ENCODE peak calls at places on chromosomes 13 and 19, in six cellular contexts. U is PC-3, B is osteocyte, J is Peyer's patch, X is RWPE1, I is AG09309. E is an unnamed sample.

GRCh38 chr19:44875666-44876418 is 15.2 kb upstream of the TOMM40 start:
- DNase-seq in U (peak), X (no peak), J (no peak), B (no peak), I (no peak), E (no peak)

GRCh38 chr13:35994131-35994966 is 136.8 kb downstream of the DCLK1 start:
- DNase-seq in X (peak), B (no peak), J (no peak), I (peak), U (peak), E (no peak)

GRCh38 chr19:41718761-41719160 is 10.3 kb downstream of the CEACAM5 start:
- DNase-seq in X (no peak), J (no peak), B (no peak), U (no peak), I (no peak), E (no peak)

GRCh38 chr19:29645911-29646310 is 19.4 kb upstream of the PLEKHF1 start:
- DNase-seq in B (no peak), X (no peak), J (no peak), I (no peak), U (peak), E (no peak)

GRCh38 chr13:75010941-75011340 is 471.0 kb downstream of the TBC1D4 start:
- DNase-seq in X (no peak), B (no peak), J (no peak), I (no peak), U (no peak), E (no peak)

GRCh38 chr19:55441319-55441691 is 1.8 kb downstream of the SHISA7 start:
- DNase-seq in U (no peak), B (no peak), J (no peak), X (no peak), I (no peak), E (peak)

GRCh38 chr13:111661776-111662175 is 341.3 kb downstream of the TEX29 start:
- DNase-seq in X (no peak), I (no peak), U (no peak), J (peak), B (peak), E (no peak)

GRCh38 chr19:35828694-35829301 is 16.2 kb upstream of the PRODH2 start:
- DNase-seq in I (peak), B (no peak), X (peak), U (peak), J (no peak), E (peak)

GRCh38 chr13:29593605-29594297 is 1.7 kb downstream of the SLC7A1 start:
- DNase-seq in U (no peak), X (no peak), I (no peak), B (no peak), J (no peak), E (no peak)

GRCh38 chr19:38729653-38730469 is 14.4 kb downstream of the CAPN12 start:
- DNase-seq in J (peak), B (peak), U (peak), I (no peak), X (no peak), E (peak)

GRCh38 chr19:55497777-55498176 is 9.5 kb downstream of the SSC5D start:
- DNase-seq in J (no peak), U (no peak), X (no peak), B (no peak), I (no peak), E (no peak)

GRCh38 chr13:109361562-109361961 is 424.8 kb downstream of the IRS2 start:
- DNase-seq in U (no peak), J (no peak), B (no peak), I (no peak), X (no peak), E (no peak)

GRCh38 chr19:44596428-44597130 is 16.8 kb upstream of the IGSF23 start:
- DNase-seq in X (no peak), B (no peak), I (no peak), U (peak), J (peak), E (no peak)

GRCh38 chr13:33080962-33081655 is 64.9 kb downstream of the KL start:
- DNase-seq in X (no peak), J (no peak), B (no peak), I (no peak), U (peak), E (no peak)

GRCh38 chr13:102914629-102914935 is 68.8 kb downstream of the ERCC5 start:
- DNase-seq in X (no peak), J (no peak), U (peak), I (no peak), B (no peak), E (no peak)

GRCh38 chr19:11446652-11447301 is 11.3 kb downstream of the PRKCSH start:
- DNase-seq in U (peak), I (no peak), X (no peak), B (no peak), J (peak), E (peak)

GRCh38 chr13:35700661-35701060 is 224.2 kb upstream of the MAB21L1 start:
- DNase-seq in B (no peak), J (no peak), I (peak), U (no peak), X (no peak), E (no peak)

GRCh38 chr13:51714663-51715168 is 89.2 kb downstream of the DHRS12 start:
- DNase-seq in B (no peak), U (peak), J (no peak), X (peak), I (no peak), E (peak)

GRCh38 chr19:45149129-45149528 is 11.7 kb downstream of the NKPD1 start:
- DNase-seq in X (no peak), U (no peak), B (no peak), I (no peak), J (no peak), E (no peak)

GRCh38 chr19:42032428-42032827 is 37.6 kb downstream of the GRIK5 start:
- DNase-seq in B (no peak), U (peak), J (no peak), X (no peak), I (no peak), E (no peak)

GRCh38 chr13:109725297-109725696 is 61.1 kb downstream of the IRS2 start:
- DNase-seq in U (no peak), X (no peak), I (no peak), B (no peak), J (no peak), E (no peak)

GRCh38 chr13:106152047-106152446 is 383.4 kb downstream of the EFNB2 start:
- DNase-seq in J (no peak), U (peak), B (no peak), I (no peak), X (no peak), E (no peak)

GRCh38 chr13:53405616-53406015 is 377.0 kb downstream of the OLFM4 start:
- DNase-seq in B (no peak), X (no peak), U (no peak), J (no peak), I (no peak), E (no peak)

GRCh38 chr19:16154557-16154956 is 11.1 kb downstream of the HSH2D start:
- DNase-seq in J (no peak), I (no peak), U (no peak), B (no peak), X (no peak), E (no peak)
- TF ChIP-seq CTCF in J (no peak), I (no peak), U (no peak), B (no peak), X (no peak), E (no peak)

GRCh38 chr19:19385131-19385899 is 20.2 kb upstream of the GATAD2A start:
- DNase-seq in U (peak), B (peak), X (peak), I (peak), J (peak), E (peak)
- TF ChIP-seq CTCF in U (no peak), B (no peak), X (no peak), I (no peak), J (no peak), E (no peak)

GRCh38 chr13:113123226-113124150 is 889 bp downstream of the F10 start:
- DNase-seq in J (peak), X (no peak), B (peak), I (no peak), U (no peak), E (no peak)
- TF ChIP-seq CTCF in J (no peak), X (no peak), B (no peak), I (peak), U (peak), E (no peak)

GRCh38 chr19:2611483-2612464 is 90.7 kb downstream of the GNG7 start:
- DNase-seq in B (no peak), J (no peak), X (no peak), U (no peak), I (no peak), E (no peak)
- TF ChIP-seq CTCF in B (peak), J (no peak), X (peak), U (no peak), I (no peak), E (no peak)